ENCODE peak calls at places on chromosomes 16 and 17, in five cellular contexts. J is tibial artery, V is dorsolateral prefrontal cortex, G is K562, N is stomach. P is an unnamed sample.
A peak's percentile ranks its signal among the peaks of the same experiment; 100 is the strongest.

GRCh38 chr17:79094261-79094660 is 19.6 kb downstream of the ENGASE start:
- DNase-seq in J (no peak), V (no peak), G (no peak), N (no peak), P (no peak)

GRCh38 chr17:8120520-8121443 is 2.5 kb upstream of the ALOXE3 start:
- DNase-seq in J (no peak), V (no peak), G (peak; percentile 56), N (peak; percentile 66), P (no peak)

GRCh38 chr17:42337442-42337841 is 49.1 kb downstream of the STAT5A start:
- DNase-seq in J (no peak), V (no peak), G (no peak), N (no peak), P (peak; percentile 58)

GRCh38 chr17:81285179-81285878 is 9.8 kb downstream of the SLC38A10 start:
- DNase-seq in J (peak; percentile 88), V (no peak), G (peak; percentile 80), N (peak; percentile 56), P (no peak)

GRCh38 chr16:29007865-29008593 is 23.2 kb downstream of the LAT start:
- DNase-seq in J (no peak), V (no peak), G (peak; percentile 47), N (no peak), P (peak; percentile 50)

GRCh38 chr17:731943-732787 is at the start of gene TLCD3A:
- DNase-seq in J (peak; percentile 86), V (peak; percentile 66), G (peak; percentile 83), N (peak; percentile 87), P (no peak)

GRCh38 chr17:20613248-20613647 is 33.7 kb downstream of the CDRT15L2 start:
- DNase-seq in J (no peak), V (no peak), G (no peak), N (no peak), P (no peak)

GRCh38 chr17:1736348-1737281 is 6.1 kb upstream of the SERPINF2 start:
- DNase-seq in J (peak; percentile 66), V (peak; percentile 77), G (peak; percentile 82), N (peak; percentile 46), P (peak; percentile 32)

GRCh38 chr16:73093146-73094144 is 45.5 kb upstream of the ZFHX3 start:
- DNase-seq in J (peak; percentile 81), V (no peak), G (no peak), N (no peak), P (no peak)

GRCh38 chr17:31373150-31374082 is 18.1 kb upstream of the RAB11FIP4 start:
- DNase-seq in J (no peak), V (no peak), G (peak; percentile 49), N (no peak), P (peak; percentile 23)

GRCh38 chr16:2713523-2713922 is 6.5 kb downstream of the PRSS27 start:
- DNase-seq in J (peak; percentile 63), V (no peak), G (no peak), N (no peak), P (no peak)

GRCh38 chr17:82859431-82860403 is 19.9 kb upstream of the ZNF750 start:
- DNase-seq in J (peak; percentile 78), V (no peak), G (peak; percentile 46), N (no peak), P (no peak)

GRCh38 chr17:67362173-67362572 is 4.2 kb downstream of the PSMD12 start:
- DNase-seq in J (no peak), V (no peak), G (no peak), N (no peak), P (no peak)

GRCh38 chr17:67360880-67361279 is 5.5 kb downstream of the PSMD12 start:
- DNase-seq in J (no peak), V (no peak), G (no peak), N (no peak), P (no peak)

GRCh38 chr17:67358612-67359011 is 7.8 kb downstream of the PSMD12 start:
- DNase-seq in J (no peak), V (no peak), G (no peak), N (no peak), P (no peak)

GRCh38 chr17:67364847-67365761 is 1.3 kb downstream of the PSMD12 start:
- DNase-seq in J (no peak), V (no peak), G (no peak), N (no peak), P (no peak)

DNA sequence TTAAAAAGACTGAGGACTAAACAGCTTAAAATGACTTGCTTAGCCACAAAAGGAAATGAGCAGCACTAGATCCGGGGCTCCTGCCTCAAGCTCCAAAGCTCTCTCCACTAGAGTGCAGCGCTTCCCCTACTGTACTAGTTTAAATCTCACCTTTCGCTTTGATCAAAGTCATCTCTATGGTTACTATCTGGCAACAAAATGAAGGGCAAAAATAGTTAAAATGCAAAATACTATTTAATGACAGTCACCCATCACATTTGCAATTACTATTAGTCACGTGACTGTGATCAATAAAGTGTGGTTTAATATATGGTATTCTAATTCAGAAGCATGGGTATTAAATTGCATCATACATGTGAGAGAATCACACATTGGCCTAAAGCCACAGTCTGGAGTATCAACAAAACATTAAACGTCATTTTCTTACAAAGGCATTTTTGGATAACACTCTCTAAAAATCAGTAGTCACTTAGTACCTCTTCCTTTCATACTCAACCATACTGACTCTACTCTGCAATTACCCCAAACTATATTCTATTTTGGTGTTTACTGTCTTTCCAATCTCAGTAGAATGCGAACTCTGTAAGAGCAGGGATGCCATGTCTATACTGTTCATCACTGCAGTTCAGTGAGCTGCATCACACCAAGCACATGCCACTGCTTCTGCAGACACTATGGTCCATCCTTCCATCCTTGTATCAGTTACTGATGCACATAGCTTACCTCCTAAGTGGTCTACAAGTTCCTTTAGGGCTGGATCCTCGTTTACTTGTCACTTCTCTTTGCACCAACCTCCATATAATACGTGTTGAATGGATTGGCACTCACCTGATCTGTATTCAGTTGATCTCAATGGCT is 6.2 kb downstream of the PSMD12 start:
- DNase-seq in J (no peak), V (no peak), G (peak; percentile 48), N (no peak), P (no peak)
- TF ChIP-seq CTCF in J (no peak), V (no peak), G (peak; percentile 47), N (no peak), P (peak; percentile 54)

DNA sequence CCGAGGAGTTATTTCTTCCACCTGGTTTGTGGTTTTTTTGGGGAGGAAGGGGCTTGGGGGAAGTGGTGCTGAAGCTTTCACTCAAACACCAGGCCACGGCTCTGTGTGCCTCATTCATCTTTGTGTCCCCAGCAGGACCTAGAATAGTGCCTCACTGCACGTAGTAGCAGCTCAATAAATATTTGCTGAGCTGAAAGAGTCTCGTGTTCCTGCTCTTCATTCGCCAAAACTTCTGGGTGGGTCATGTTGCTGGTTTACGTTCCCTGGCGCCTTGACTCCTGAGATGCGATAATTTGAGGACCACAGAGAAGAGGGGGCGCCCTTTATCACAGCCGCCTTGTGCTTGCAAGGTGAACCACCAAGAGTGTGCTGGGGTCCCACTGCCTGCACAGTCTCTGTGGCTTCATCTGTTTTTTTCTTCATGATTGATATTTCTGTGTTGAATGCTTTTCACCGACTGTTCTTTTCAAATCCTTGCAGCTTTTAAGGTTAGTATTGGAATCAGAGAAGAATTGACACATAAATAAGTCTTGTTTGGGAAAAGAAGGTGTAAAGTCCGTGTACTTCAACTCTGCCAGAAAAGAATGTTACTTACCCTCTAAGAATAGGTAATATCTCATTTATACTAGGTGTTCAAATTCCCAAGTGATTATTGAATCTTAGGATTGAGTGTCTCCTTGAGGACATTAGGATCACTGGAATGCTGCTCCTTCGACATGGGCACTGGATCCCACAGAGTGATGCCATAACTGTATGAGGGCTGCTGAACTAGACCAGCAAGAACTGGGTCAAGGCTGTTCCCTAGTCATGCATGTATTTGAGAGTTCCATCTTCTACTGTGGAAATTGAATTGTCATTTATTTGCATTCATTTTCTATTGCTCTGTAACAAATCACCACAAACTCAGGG is 92.7 kb upstream of the CLEC18A start:
- DNase-seq in J (no peak), V (no peak), G (no peak), N (no peak), P (no peak)
- H3K27ac ChIP-seq in J (peak overlapping the region; percentile 81), V (peak overlapping the region; percentile 23), G (no peak overlapping the region), N (peak overlapping the region; percentile 13), P (no peak overlapping the region)

GRCh38 chr17:77675411-77675810 is 283.1 kb upstream of the TNRC6C start:
- DNase-seq in J (peak; percentile 34), V (no peak), G (no peak), N (no peak), P (no peak)

GRCh38 chr17:77675816-77676799 is 282.4 kb upstream of the TNRC6C start:
- DNase-seq in J (peak; percentile 55), V (no peak), G (no peak), N (no peak), P (no peak)

GRCh38 chr17:77677210-77677609 is 281.3 kb upstream of the TNRC6C start:
- DNase-seq in J (peak; percentile 38), V (no peak), G (no peak), N (no peak), P (no peak)

GRCh38 chr17:77677637-77678036 is 280.9 kb upstream of the TNRC6C start:
- DNase-seq in J (peak; percentile 60), V (no peak), G (no peak), N (no peak), P (no peak)

DNA sequence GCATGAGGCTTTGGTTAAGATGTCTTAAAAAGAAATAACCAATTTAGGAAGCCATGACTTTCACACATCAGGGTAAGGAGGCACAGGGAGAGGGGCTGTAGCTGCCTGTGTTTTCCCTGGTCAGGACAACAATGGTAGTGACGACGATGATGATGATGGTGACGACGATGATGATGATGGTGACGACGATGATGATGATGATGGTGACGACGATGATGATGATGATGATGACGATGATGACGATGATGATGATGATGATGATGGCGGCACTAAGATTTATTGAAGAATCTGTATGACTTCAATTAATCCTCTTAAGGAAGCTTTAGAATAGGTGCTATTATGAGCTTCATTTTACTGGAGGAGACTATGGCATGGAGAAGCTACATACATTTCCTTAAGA is 284.1 kb upstream of the TNRC6C start:
- DNase-seq in J (no peak), V (no peak), G (no peak), N (no peak), P (no peak)
- H3K27me3 ChIP-seq in J (peaks cover 26% of the 10 kb centered on the region), V (peaks cover 2% of the 10 kb centered on the region), G (peaks cover 36% of the 10 kb centered on the region), N (peaks cover 23% of the 10 kb centered on the region), P (peaks cover 37% of the 10 kb centered on the region)

GRCh38 chr16:68380676-68381362 is 67.5 kb downstream of the SMPD3 start:
- DNase-seq in J (no peak), V (no peak), G (no peak), N (no peak), P (no peak)

GRCh38 chr16:68383858-68384257 is 64.5 kb downstream of the SMPD3 start:
- DNase-seq in J (no peak), V (no peak), G (no peak), N (no peak), P (no peak)

GRCh38 chr16:68380348-68380670 is 68.0 kb downstream of the SMPD3 start:
- DNase-seq in J (no peak), V (no peak), G (no peak), N (no peak), P (no peak)

GRCh38 chr16:68381363-68381724 is 67.0 kb downstream of the SMPD3 start:
- DNase-seq in J (no peak), V (no peak), G (peak; percentile 93), N (no peak), P (no peak)

GRCh38 chr16:68382296-68382718 is 66.0 kb downstream of the SMPD3 start:
- DNase-seq in J (no peak), V (no peak), G (peak; percentile 54), N (peak; percentile 51), P (no peak)
- TF ChIP-seq CTCF in J (no peak), V (peak; percentile 7), G (peak; percentile 38), N (peak; percentile 40), P (peak; percentile 24)

GRCh38 chr17:64156670-64157069 is 26.7 kb upstream of the ERN1 start:
- DNase-seq in J (no peak), V (no peak), G (no peak), N (no peak), P (no peak)
- H3K27ac ChIP-seq in J (peak overlapping the region; percentile 51), V (peak overlapping the region; percentile 98), G (no peak overlapping the region), N (peak overlapping the region; percentile 78), P (no peak overlapping the region)

GRCh38 chr16:85462405-85463227 is 150.5 kb upstream of the GSE1 start:
- DNase-seq in J (no peak), V (no peak), G (peak; percentile 96), N (peak; percentile 51), P (no peak)
- H3K27me3 ChIP-seq in J (peaks cover 28% of the 10 kb centered on the region), V (no peaks in the 10 kb centered on the region), G (no peaks in the 10 kb centered on the region), N (peaks cover 9% of the 10 kb centered on the region), P (no peaks in the 10 kb centered on the region)

P was measured in AG04450.